ENCODE peak calls at places on chromosome 10, in six cellular contexts. One of them, this sample, is unnamed.

GRCh38 chr10:52720018-52720417 is 52.6 kb downstream of the MBL2 start:
- DNase-seq in astrocyte: no peak
- DNase-seq in neural progenitor cell: no peak
- DNase-seq in SK-N-MC: no peak
- DNase-seq in HCT116: no peak
- DNase-seq in K562: no peak
- DNase-seq in this sample: no peak

GRCh38 chr10:60101821-60102220 is 195.5 kb upstream of the CCDC6 start:
- DNase-seq in neural progenitor cell: no peak
- DNase-seq in SK-N-MC: no peak
- DNase-seq in astrocyte: no peak
- DNase-seq in K562: no peak
- DNase-seq in HCT116: no peak
- DNase-seq in this sample: no peak

GRCh38 chr10:123394382-123394781 is 240.2 kb downstream of the BUB3 start:
- DNase-seq in K562: no peak
- DNase-seq in neural progenitor cell: no peak
- DNase-seq in astrocyte: no peak
- DNase-seq in HCT116: no peak
- DNase-seq in SK-N-MC: no peak
- DNase-seq in this sample: no peak

GRCh38 chr10:71378341-71379117 is 18.2 kb upstream of the CDH23 start:
- DNase-seq in K562: no peak
- DNase-seq in HCT116: no peak
- DNase-seq in neural progenitor cell: no peak
- DNase-seq in astrocyte: no peak
- DNase-seq in SK-N-MC: no peak
- DNase-seq in this sample: no peak

GRCh38 chr10:52900564-52900963 is 128.0 kb upstream of the MBL2 start:
- DNase-seq in neural progenitor cell: no peak
- DNase-seq in HCT116: no peak
- DNase-seq in SK-N-MC: no peak
- DNase-seq in astrocyte: no peak
- DNase-seq in K562: no peak
- DNase-seq in this sample: no peak

GRCh38 chr10:126041804-126042231 is 145.5 kb downstream of the FANK1 start:
- DNase-seq in astrocyte: peak; percentile 54
- DNase-seq in K562: no peak
- DNase-seq in SK-N-MC: no peak
- DNase-seq in HCT116: no peak
- DNase-seq in neural progenitor cell: peak; percentile 81
- DNase-seq in this sample: peak; percentile 49

GRCh38 chr10:3775671-3776551 is 9.1 kb downstream of the KLF6 start:
- DNase-seq in HCT116: peak; percentile 55
- DNase-seq in K562: no peak
- DNase-seq in SK-N-MC: no peak
- DNase-seq in astrocyte: peak; percentile 66
- DNase-seq in neural progenitor cell: peak; percentile 63
- DNase-seq in this sample: peak; percentile 71

GRCh38 chr10:3419719-3420495 is 247.3 kb upstream of the PITRM1 start:
- DNase-seq in SK-N-MC: no peak
- DNase-seq in astrocyte: no peak
- DNase-seq in K562: no peak
- DNase-seq in neural progenitor cell: no peak
- DNase-seq in HCT116: no peak
- DNase-seq in this sample: no peak

GRCh38 chr10:59622320-59622901 is 87.2 kb downstream of the SLC16A9 start:
- DNase-seq in HCT116: peak; percentile 67
- DNase-seq in astrocyte: peak; percentile 23
- DNase-seq in SK-N-MC: peak; percentile 28
- DNase-seq in K562: peak; percentile 53
- DNase-seq in neural progenitor cell: peak; percentile 73
- DNase-seq in this sample: no peak

GRCh38 chr10:97689637-97690036 is 2.6 kb upstream of the AVPI1 start:
- DNase-seq in SK-N-MC: no peak
- DNase-seq in K562: no peak
- DNase-seq in neural progenitor cell: no peak
- DNase-seq in astrocyte: peak; percentile 98
- DNase-seq in HCT116: peak; percentile 59
- DNase-seq in this sample: peak; percentile 84

GRCh38 chr10:13922591-13922990 is 335.8 kb downstream of the PRPF18 start:
- DNase-seq in HCT116: no peak
- DNase-seq in K562: no peak
- DNase-seq in SK-N-MC: no peak
- DNase-seq in neural progenitor cell: no peak
- DNase-seq in astrocyte: peak; percentile 52
- DNase-seq in this sample: no peak

GRCh38 chr10:51397695-51398094 is 301.7 kb downstream of the CSTF2T start:
- DNase-seq in astrocyte: peak; percentile 77
- DNase-seq in K562: no peak
- DNase-seq in neural progenitor cell: no peak
- DNase-seq in HCT116: no peak
- DNase-seq in SK-N-MC: no peak
- DNase-seq in this sample: no peak

GRCh38 chr10:16779375-16779774 is 37.8 kb downstream of the RSU1 start:
- DNase-seq in HCT116: no peak
- DNase-seq in astrocyte: no peak
- DNase-seq in SK-N-MC: no peak
- DNase-seq in neural progenitor cell: no peak
- DNase-seq in K562: no peak
- DNase-seq in this sample: no peak

GRCh38 chr10:105656880-105657279 is 1015.8 kb downstream of the SORCS3 start:
- DNase-seq in SK-N-MC: no peak
- DNase-seq in K562: no peak
- DNase-seq in HCT116: no peak
- DNase-seq in neural progenitor cell: peak; percentile 52
- DNase-seq in astrocyte: no peak
- DNase-seq in this sample: no peak

GRCh38 chr10:49650724-49651034 is 28.8 kb upstream of the C10orf53 start:
- DNase-seq in K562: no peak
- DNase-seq in neural progenitor cell: no peak
- DNase-seq in SK-N-MC: no peak
- DNase-seq in HCT116: no peak
- DNase-seq in astrocyte: no peak
- DNase-seq in this sample: no peak

GRCh38 chr10:103652599-103653281 is 159.2 kb downstream of the NEURL1 start:
- DNase-seq in HCT116: no peak
- DNase-seq in K562: no peak
- DNase-seq in astrocyte: no peak
- DNase-seq in SK-N-MC: no peak
- DNase-seq in neural progenitor cell: no peak
- DNase-seq in this sample: no peak

GRCh38 chr10:62373995-62374861 is at the start of gene ZNF365:
- DNase-seq in astrocyte: peak; percentile 52
- DNase-seq in HCT116: peak; percentile 8
- DNase-seq in neural progenitor cell: peak; percentile 84
- DNase-seq in K562: no peak
- DNase-seq in SK-N-MC: no peak
- DNase-seq in this sample: no peak

GRCh38 chr10:29955308-29955935 is 104.0 kb downstream of the JCAD start:
- DNase-seq in neural progenitor cell: no peak
- DNase-seq in HCT116: no peak
- DNase-seq in K562: no peak
- DNase-seq in astrocyte: peak; percentile 64
- DNase-seq in SK-N-MC: peak; percentile 32
- DNase-seq in this sample: peak; percentile 66

GRCh38 chr10:45560262-45560661 is 112.3 kb downstream of the ZFAND4 start:
- DNase-seq in neural progenitor cell: no peak
- DNase-seq in SK-N-MC: no peak
- DNase-seq in K562: no peak
- DNase-seq in astrocyte: no peak
- DNase-seq in HCT116: no peak
- DNase-seq in this sample: no peak

GRCh38 chr10:17257466-17258321 is 29.7 kb downstream of the VIM start:
- DNase-seq in astrocyte: peak; percentile 58
- DNase-seq in K562: peak; percentile 63
- DNase-seq in neural progenitor cell: peak; percentile 81
- DNase-seq in HCT116: peak; percentile 60
- DNase-seq in SK-N-MC: peak; percentile 20
- DNase-seq in this sample: no peak

GRCh38 chr10:3763852-3764625 is 21.0 kb downstream of the KLF6 start:
- DNase-seq in HCT116: no peak
- DNase-seq in neural progenitor cell: no peak
- DNase-seq in astrocyte: peak; percentile 89
- DNase-seq in K562: no peak
- DNase-seq in SK-N-MC: no peak
- DNase-seq in this sample: peak; percentile 52

GRCh38 chr10:55476129-55476528 is 675.1 kb upstream of the PCDH15 start:
- DNase-seq in neural progenitor cell: no peak
- DNase-seq in K562: no peak
- DNase-seq in astrocyte: peak; percentile 6
- DNase-seq in SK-N-MC: no peak
- DNase-seq in HCT116: no peak
- DNase-seq in this sample: no peak

GRCh38 chr10:64708920-64709681 is 1187.9 kb downstream of the REEP3 start:
- DNase-seq in neural progenitor cell: no peak
- DNase-seq in astrocyte: no peak
- DNase-seq in SK-N-MC: no peak
- DNase-seq in K562: no peak
- DNase-seq in HCT116: no peak
- DNase-seq in this sample: no peak

DNA sequence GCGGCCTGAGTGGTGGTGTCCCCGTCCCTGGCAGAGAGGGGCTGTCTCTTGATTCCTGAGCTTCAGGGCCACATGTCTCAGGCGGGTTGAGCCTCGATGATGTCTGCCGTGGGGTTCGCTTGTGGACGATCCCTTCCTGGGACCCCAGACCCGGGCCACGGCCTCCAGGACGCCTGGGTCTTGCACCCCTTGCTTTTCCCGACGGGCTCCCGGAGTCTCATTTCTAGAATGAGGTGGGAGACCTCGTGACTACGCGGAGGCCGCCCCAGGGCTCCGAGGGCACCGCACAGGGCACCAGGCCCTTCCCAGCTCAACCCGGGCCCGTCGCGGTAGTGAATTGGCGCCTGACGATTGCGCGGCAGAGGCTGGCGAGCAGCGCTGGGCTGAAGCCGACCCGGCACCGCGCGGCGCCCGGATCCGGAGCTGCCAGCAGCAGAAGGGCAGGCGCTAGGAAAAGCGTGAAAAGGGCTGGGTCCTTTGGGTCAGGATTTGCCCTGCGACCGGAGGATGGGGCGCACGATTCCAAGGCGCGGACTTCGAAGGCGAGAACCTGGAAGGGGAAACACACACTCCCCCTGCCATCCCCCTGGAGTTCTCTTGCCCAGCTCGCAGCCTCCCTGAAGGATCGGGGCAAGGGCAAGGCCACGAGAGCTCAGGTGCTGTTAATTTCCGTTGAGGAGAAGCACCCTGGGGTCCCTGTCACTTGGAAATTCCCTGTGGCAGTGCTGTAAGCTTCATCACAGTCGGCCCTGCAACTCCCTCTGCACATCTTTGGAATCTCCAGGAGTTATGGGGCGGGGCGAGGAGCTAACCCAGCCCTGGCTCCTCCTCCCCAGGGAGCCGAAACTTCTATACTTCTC is 15.5 kb downstream of the TLX1 start:
- DNase-seq in neural progenitor cell: peak; percentile 59
- DNase-seq in SK-N-MC: no peak
- DNase-seq in astrocyte: no peak
- DNase-seq in K562: no peak
- DNase-seq in HCT116: no peak
- DNase-seq in this sample: no peak
- TF ChIP-seq EZH2 in neural progenitor cell: peak; percentile 99
- TF ChIP-seq EZH2 in SK-N-MC: no peak
- TF ChIP-seq EZH2 in astrocyte: peak; percentile 89
- TF ChIP-seq EZH2 in K562: no peak
- TF ChIP-seq EZH2 in HCT116: no peak
- TF ChIP-seq EZH2 in this sample: no peak

GRCh38 chr10:1172256-1172975 is 116.2 kb downstream of the WDR37 start:
- DNase-seq in K562: no peak
- DNase-seq in neural progenitor cell: no peak
- DNase-seq in HCT116: no peak
- DNase-seq in SK-N-MC: no peak
- DNase-seq in astrocyte: no peak
- DNase-seq in this sample: no peak
- TF ChIP-seq EZH2 in K562: no peak
- TF ChIP-seq EZH2 in neural progenitor cell: no peak
- TF ChIP-seq EZH2 in HCT116: no peak
- TF ChIP-seq EZH2 in SK-N-MC: no peak
- TF ChIP-seq EZH2 in astrocyte: no peak
- TF ChIP-seq EZH2 in this sample: no peak

DNA sequence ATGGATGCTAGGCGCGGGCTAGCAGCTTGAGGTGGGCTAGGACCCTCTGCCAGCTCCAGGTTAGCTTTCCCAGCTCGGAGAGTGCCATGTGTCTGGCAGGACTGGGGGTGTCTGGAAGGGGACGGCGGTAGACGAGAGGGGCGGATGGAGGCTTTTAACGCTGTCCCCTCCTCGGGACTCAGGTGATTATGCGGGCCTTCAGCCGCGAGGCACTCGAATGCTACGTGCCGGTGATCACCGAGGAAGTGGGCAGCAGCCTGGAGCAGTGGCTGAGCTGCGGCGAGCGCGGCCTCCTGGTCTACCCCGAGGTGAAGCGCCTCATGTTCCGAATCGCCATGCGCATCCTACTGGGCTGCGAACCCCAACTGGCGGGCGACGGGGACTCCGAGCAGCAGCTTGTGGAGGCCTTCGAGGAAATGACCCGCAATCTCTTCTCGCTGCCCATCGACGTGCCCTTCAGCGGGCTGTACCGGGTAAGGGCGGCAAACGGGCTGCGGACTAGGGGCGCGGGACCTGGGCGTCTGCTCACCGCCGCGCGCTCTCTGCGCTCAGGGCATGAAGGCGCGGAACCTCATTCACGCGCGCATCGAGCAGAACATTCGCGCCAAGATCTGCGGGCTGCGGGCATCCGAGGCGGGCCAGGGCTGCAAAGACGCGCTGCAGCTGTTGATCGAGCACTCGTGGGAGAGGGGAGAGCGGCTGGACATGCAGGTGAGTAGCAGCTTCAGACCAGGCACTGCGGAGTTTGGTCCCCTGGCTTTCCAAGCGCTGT is 1.1 kb downstream of the CYP26A1 start:
- DNase-seq in SK-N-MC: no peak
- DNase-seq in HCT116: no peak
- DNase-seq in neural progenitor cell: peak; percentile 66
- DNase-seq in K562: no peak
- DNase-seq in astrocyte: no peak
- DNase-seq in this sample: no peak
- TF ChIP-seq EZH2 in SK-N-MC: no peak
- TF ChIP-seq EZH2 in HCT116: no peak
- TF ChIP-seq EZH2 in neural progenitor cell: peak; percentile 83
- TF ChIP-seq EZH2 in K562: no peak
- TF ChIP-seq EZH2 in astrocyte: peak; percentile 97
- TF ChIP-seq EZH2 in this sample: no peak

DNA sequence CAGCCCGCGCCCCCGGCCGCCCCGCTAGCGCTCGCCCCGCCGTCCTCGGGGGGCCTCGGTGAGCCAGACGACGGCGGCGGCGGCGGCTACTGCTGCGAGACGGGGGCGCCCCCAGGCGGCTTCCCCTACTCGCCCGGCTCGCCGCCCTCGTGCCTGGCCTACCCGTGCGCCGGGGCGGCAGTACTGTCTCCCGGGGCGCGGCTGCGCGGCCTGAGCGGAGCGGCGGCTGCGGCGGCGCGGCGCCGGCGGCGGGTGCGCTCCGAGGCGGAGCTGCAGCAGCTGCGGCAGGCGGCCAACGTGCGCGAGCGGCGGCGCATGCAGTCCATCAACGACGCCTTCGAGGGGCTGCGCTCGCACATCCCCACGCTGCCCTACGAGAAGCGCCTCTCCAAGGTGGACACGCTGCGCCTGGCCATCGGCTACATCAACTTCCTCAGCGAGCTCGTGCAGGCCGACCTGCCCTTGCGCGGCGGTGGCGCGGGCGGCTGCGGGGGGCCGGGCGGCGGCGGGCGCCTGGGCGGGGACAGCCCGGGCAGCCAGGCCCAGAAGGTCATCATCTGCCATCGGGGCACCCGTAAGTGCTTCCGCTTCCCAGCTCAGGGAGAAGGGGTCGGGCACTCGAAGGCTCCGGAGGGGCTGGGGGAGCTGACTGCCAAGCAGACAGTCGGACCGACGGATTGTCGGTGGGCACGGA is 776 bp downstream of the PTF1A start:
- DNase-seq in astrocyte: no peak
- DNase-seq in SK-N-MC: no peak
- DNase-seq in HCT116: no peak
- DNase-seq in neural progenitor cell: peak; percentile 84
- DNase-seq in K562: no peak
- DNase-seq in this sample: no peak
- TF ChIP-seq EZH2 in astrocyte: peak; percentile 41
- TF ChIP-seq EZH2 in SK-N-MC: no peak
- TF ChIP-seq EZH2 in HCT116: no peak
- TF ChIP-seq EZH2 in neural progenitor cell: no peak
- TF ChIP-seq EZH2 in K562: no peak
- TF ChIP-seq EZH2 in this sample: no peak